ENCODE peak calls at places on chromosomes 1 and 21, in five cellular contexts. E is HCEC 1CT, Y is body of pancreas, O is activated T-cell treated with anti-CD3 and anti-CD28 coated beads for 24 hours, Z is cardiac muscle cell. C is an unnamed sample.

GRCh38 chr1:11653101-11653601 is 1.1 kb downstream of the FBXO2 start:
- DNase-seq in E (no peak), O (no peak), Y (peak), Z (no peak), C (peak)

GRCh38 chr1:41954533-41954944 is 35.8 kb upstream of the HIVEP3 start:
- DNase-seq in O (no peak), Y (peak), Z (no peak), E (peak), C (no peak)

GRCh38 chr1:234584926-234585325 is 25.1 kb downstream of the IRF2BP2 start:
- DNase-seq in Y (peak), Z (peak), E (no peak), O (no peak), C (no peak)

GRCh38 chr1:162147760-162148159 is 78.3 kb downstream of the NOS1AP start:
- DNase-seq in Y (no peak), E (no peak), Z (no peak), O (no peak), C (no peak)

GRCh38 chr1:183139281-183139942 is 46.7 kb upstream of the LAMC2 start:
- DNase-seq in Z (no peak), Y (no peak), E (peak), O (no peak), C (peak)

GRCh38 chr1:156895927-156896326 is 2.4 kb downstream of the PEAR1 start:
- DNase-seq in Y (no peak), Z (no peak), E (no peak), O (no peak), C (no peak)

GRCh38 chr21:44525431-44526095 is 14.4 kb downstream of the KRTAP10-1 start:
- DNase-seq in E (no peak), Z (no peak), Y (no peak), O (no peak), C (no peak)

GRCh38 chr21:44958471-44959191 is 18.8 kb downstream of the SLX9 start:
- DNase-seq in O (no peak), E (peak), Y (peak), Z (no peak), C (no peak)

GRCh38 chr1:178196631-178197030 is 102.7 kb downstream of the RASAL2 start:
- DNase-seq in Y (no peak), E (peak), O (no peak), Z (no peak), C (no peak)

GRCh38 chr1:17799642-17800041 is 44.5 kb downstream of the ACTL8 start:
- DNase-seq in Z (no peak), O (no peak), Y (no peak), E (no peak), C (no peak)

GRCh38 chr1:8941906-8942305 is 3.8 kb upstream of the CA6 start:
- DNase-seq in Y (no peak), Z (no peak), E (peak), O (no peak), C (peak)

GRCh38 chr1:116737855-116738318 is 16.3 kb upstream of the CD2 start:
- DNase-seq in Y (no peak), E (no peak), O (no peak), Z (no peak), C (no peak)